ENCODE peak calls at places on chromosomes 7 and 10, in seven cellular contexts. X is epithelial cell of esophagus; B is Jurkat, Clone E6-1; G is neural progenitor cell; D is upper lobe of right lung; V is Panc1; K is fibroblast of pulmonary artery. F is an unnamed sample.

GRCh38 chr7:142407939-142408573 is 150.2 kb upstream of the PRSS58 start:
- DNase-seq in X (no peak), B (no peak), G (no peak), D (no peak), V (no peak), K (peak; percentile 18), F (peak; percentile 30)

GRCh38 chr10:71621263-71621751 is 98.3 kb downstream of the C10orf105 start:
- DNase-seq in X (no peak), B (no peak), G (peak; percentile 72), D (no peak), V (no peak), K (no peak), F (no peak)

GRCh38 chr7:113015038-113015645 is 71.5 kb downstream of the GPR85 start:
- DNase-seq in X (peak; percentile 57), B (no peak), G (no peak), D (no peak), V (no peak), K (peak; percentile 63), F (peak; percentile 77)

GRCh38 chr7:79157281-79157680 is 296.2 kb downstream of the MAGI2 start:
- DNase-seq in X (peak; percentile 23), B (no peak), G (no peak), D (no peak), V (no peak), K (no peak), F (no peak)

GRCh38 chr10:123995461-123996131 is 97.8 kb downstream of the CHST15 start:
- DNase-seq in X (peak; percentile 77), B (no peak), G (peak; percentile 75), D (peak; percentile 75), V (peak; percentile 56), K (peak; percentile 58), F (peak; percentile 78)

GRCh38 chr10:64396105-64396504 is 874.9 kb downstream of the REEP3 start:
- DNase-seq in X (peak; percentile 2), B (no peak), G (no peak), D (no peak), V (no peak), K (peak; percentile 51), F (peak; percentile 39)

GRCh38 chr7:8387551-8388256 is 45.7 kb upstream of the NXPH1 start:
- DNase-seq in X (no peak), B (no peak), G (no peak), D (no peak), V (no peak), K (no peak), F (no peak)

GRCh38 chr7:159064816-159065130 is 79.9 kb downstream of the VIPR2 start:
- DNase-seq in X (no peak), B (no peak), G (no peak), D (peak; percentile 48), V (no peak), K (no peak), F (no peak)

GRCh38 chr10:117449636-117450035 is 74.4 kb upstream of the PDZD8 start:
- DNase-seq in X (no peak), B (no peak), G (no peak), D (no peak), V (no peak), K (no peak), F (peak; percentile 17)

GRCh38 chr7:155002411-155003214 is at the start of gene PAXIP1:
- DNase-seq in X (peak; percentile 45), B (peak; percentile 23), G (peak; percentile 92), D (peak; percentile 76), V (no peak), K (peak; percentile 39), F (no peak)

GRCh38 chr7:100705341-100705752 is 574 bp upstream of the POP7 start:
- DNase-seq in X (peak; percentile 63), B (peak; percentile 44), G (peak; percentile 88), D (peak; percentile 91), V (no peak), K (peak; percentile 71), F (peak; percentile 72)

GRCh38 chr7:141287936-141288335 is 214.1 kb downstream of the TMEM178B start:
- DNase-seq in X (no peak), B (no peak), G (no peak), D (no peak), V (no peak), K (no peak), F (no peak)

GRCh38 chr10:44416976-44417375 is 32.1 kb upstream of the CXCL12 start:
- DNase-seq in X (no peak), B (no peak), G (no peak), D (no peak), V (no peak), K (no peak), F (no peak)

GRCh38 chr7:80681272-80681885 is 42.9 kb downstream of the CD36 start:
- DNase-seq in X (peak; percentile 55), B (no peak), G (no peak), D (no peak), V (no peak), K (peak; percentile 56), F (peak; percentile 72)

GRCh38 chr7:19107392-19108147 is 9.9 kb downstream of the TWIST1 start:
- DNase-seq in X (peak; percentile 54), B (no peak), G (peak; percentile 66), D (no peak), V (no peak), K (peak; percentile 77), F (peak; percentile 81)

GRCh38 chr10:78357673-78358206 is 324.1 kb downstream of the RPS24 start:
- DNase-seq in X (no peak), B (no peak), G (no peak), D (no peak), V (no peak), K (no peak), F (no peak)

GRCh38 chr7:116601426-116601825 is 70.6 kb upstream of the MET start:
- DNase-seq in X (no peak), B (no peak), G (no peak), D (no peak), V (no peak), K (no peak), F (no peak)

GRCh38 chr10:48399056-48399541 is 92.6 kb downstream of the MAPK8 start:
- DNase-seq in X (no peak), B (no peak), G (peak; percentile 16), D (no peak), V (no peak), K (no peak), F (no peak)

GRCh38 chr10:91171485-91171884 is 49.0 kb upstream of the PCGF5 start:
- DNase-seq in X (no peak), B (no peak), G (no peak), D (no peak), V (no peak), K (no peak), F (no peak)

GRCh38 chr10:78972160-78972946 is 96.4 kb upstream of the ZMIZ1 start:
- DNase-seq in X (no peak), B (no peak), G (peak; percentile 56), D (peak; percentile 78), V (peak; percentile 57), K (peak; percentile 70), F (peak; percentile 83)

GRCh38 chr7:56079450-56080185 is 13.1 kb downstream of the PHKG1 start:
- DNase-seq in X (peak; percentile 44), B (no peak), G (no peak), D (peak; percentile 71), V (no peak), K (peak; percentile 79), F (peak; percentile 88)

GRCh38 chr10:3472705-3473078 is 300.1 kb upstream of the PITRM1 start:
- DNase-seq in X (peak; percentile 91), B (no peak), G (no peak), D (no peak), V (no peak), K (peak; percentile 50), F (peak; percentile 58)

GRCh38 chr10:64096941-64097340 is 575.7 kb downstream of the REEP3 start:
- DNase-seq in X (no peak), B (no peak), G (no peak), D (no peak), V (no peak), K (no peak), F (no peak)

GRCh38 chr7:112286294-112287086 is 80.0 kb downstream of the ZNF277 start:
- DNase-seq in X (no peak), B (peak; percentile 18), G (no peak), D (no peak), V (no peak), K (peak; percentile 4), F (no peak)

GRCh38 chr10:4623757-4624420 is 202.1 kb upstream of the AKR1E2 start:
- DNase-seq in X (peak; percentile 74), B (no peak), G (no peak), D (no peak), V (no peak), K (peak; percentile 14), F (peak; percentile 44)
- H3K4me3 ChIP-seq in X (no peak overlapping the region), B (no peak overlapping the region), G (no peak overlapping the region), D (no peak overlapping the region), V (no peak overlapping the region), K (no peak overlapping the region), F (no peak overlapping the region)

GRCh38 chr10:17805921-17806577 is 3.1 kb upstream of the MRC1 start:
- DNase-seq in X (peak; percentile 25), B (peak; percentile 48), G (peak; percentile 21), D (no peak), V (no peak), K (no peak), F (no peak)
- H3K4me3 ChIP-seq in X (no peak overlapping the region), B (no peak overlapping the region), G (no peak overlapping the region), D (no peak overlapping the region), V (no peak overlapping the region), K (no peak overlapping the region), F (no peak overlapping the region)

DNA sequence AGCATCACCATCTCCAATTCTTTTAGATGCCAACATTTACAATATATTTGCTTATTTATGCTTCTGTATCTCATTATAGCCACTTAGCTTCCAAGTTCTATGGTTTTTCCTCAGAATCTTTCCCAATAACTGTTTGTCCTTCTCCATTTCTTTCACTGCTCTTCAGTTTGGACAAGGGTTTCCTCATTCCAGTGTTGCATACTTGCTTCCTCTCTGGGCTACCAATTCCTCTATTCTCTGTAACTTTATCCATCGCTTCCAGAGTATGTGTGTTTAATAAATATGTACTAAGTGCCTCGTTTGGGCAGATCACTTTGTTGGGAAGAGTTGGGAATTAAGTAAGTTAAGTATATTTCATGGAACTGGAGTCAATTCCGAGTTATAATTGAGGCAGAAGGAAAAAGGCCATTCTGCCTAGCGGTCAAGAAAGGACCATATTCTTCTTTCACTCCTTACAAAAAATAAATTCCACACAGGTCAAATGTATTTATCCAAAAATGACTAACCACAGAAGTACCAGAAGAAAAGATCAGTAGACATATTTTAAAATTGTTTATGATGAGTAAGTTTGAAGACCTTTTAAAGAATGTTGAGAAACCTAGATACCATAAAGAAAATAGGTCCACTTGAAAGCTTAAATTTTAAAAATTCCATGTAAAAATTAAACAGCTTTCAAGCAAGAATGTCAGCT is 10.8 kb downstream of the STAMBPL1 start:
- DNase-seq in X (no peak), B (no peak), G (no peak), D (no peak), V (no peak), K (no peak), F (peak; percentile 55)
- H3K4me3 ChIP-seq in X (no peak overlapping the region), B (no peak overlapping the region), G (no peak overlapping the region), D (no peak overlapping the region), V (no peak overlapping the region), K (no peak overlapping the region), F (no peak overlapping the region)

DNA sequence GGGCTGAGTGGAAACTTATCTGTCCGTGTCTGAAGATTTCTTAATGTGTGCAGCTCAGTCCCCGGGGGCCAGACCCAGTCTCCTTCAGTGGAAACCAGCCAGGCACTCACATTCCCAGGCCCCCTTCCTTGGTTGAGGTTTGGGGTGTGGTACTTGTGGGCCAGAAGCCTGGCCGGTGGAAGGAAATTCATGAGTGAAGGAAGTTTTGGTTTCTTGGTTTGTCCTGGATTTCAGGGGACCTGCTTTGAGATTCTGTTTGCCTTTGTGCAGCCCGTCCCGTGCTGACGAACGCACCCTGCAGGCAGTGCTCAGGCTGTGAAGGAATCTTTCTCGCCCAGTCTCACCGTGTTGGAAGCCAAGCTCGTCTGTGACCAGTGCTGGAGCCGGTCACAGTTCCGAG is 2.9 kb downstream of the INPP5A start:
- DNase-seq in X (peak; percentile 38), B (no peak), G (peak; percentile 67), D (no peak), V (no peak), K (peak; percentile 30), F (peak; percentile 51)
- H3K4me3 ChIP-seq in X (no peak overlapping the region), B (no peak overlapping the region), G (no peak overlapping the region), D (peak overlapping the region; percentile 72), V (peak overlapping the region; percentile 70), K (no peak overlapping the region), F (no peak overlapping the region)

F was measured in choroid plexus epithelial cell.